ENCODE peak calls at places on chromosomes 13 and 19, in nine cellular contexts. J is activated T-cell treated with anti-CD3 and anti-CD28 coated beads for 1 hour; C is T-helper 9 cell; G is head of caudate nucleus; Z is activated CD8-positive, alpha-beta memory T cell treated with anti-CD3 and anti-CD28 coated beads, Interleukin-2, amount 10 ng/mL, durations not matched to agents 7 days and 5 days; W is B cell; N is RWPE1; T is stimulated activated CD4-positive, alpha-beta T cell treated with anti-CD3 and anti-CD28 coated beads, TNF-alpha, amount 100 ng/mL, for 1 hour; A is NCI-H2081. P is an unnamed sample.

GRCh38 chr19:38769635-38770211 is 3.6 kb downstream of the LGALS7 start:
- DNase-seq in T (peak; percentile 85), J (peak; percentile 87), N (peak; percentile 44), G (peak; percentile 6), A (no peak), W (peak; percentile 95), C (peak; percentile 86), Z (peak; percentile 91), P (peak; percentile 88)

GRCh38 chr19:1754651-1755466 is 1.6 kb downstream of the ONECUT3 start:
- DNase-seq in T (no peak), Z (no peak), N (no peak), G (no peak), W (peak; percentile 59), J (no peak), C (no peak), A (no peak), P (no peak)

GRCh38 chr13:45242070-45242469 is 41.2 kb upstream of the KCTD4 start:
- DNase-seq in Z (no peak), G (no peak), W (no peak), J (no peak), C (no peak), T (no peak), N (peak; percentile 39), A (no peak), P (no peak)

GRCh38 chr13:59144700-59145099 is 1019.0 kb downstream of the DIAPH3 start:
- DNase-seq in J (no peak), T (no peak), G (no peak), W (no peak), N (no peak), A (no peak), Z (no peak), C (no peak), P (no peak)

GRCh38 chr13:46715363-46715762 is 81.6 kb downstream of the ESD start:
- DNase-seq in W (no peak), G (no peak), J (no peak), C (no peak), T (no peak), Z (no peak), A (no peak), N (no peak), P (no peak)

GRCh38 chr13:69912576-69913074 is 195.0 kb upstream of the ATXN8OS start:
- DNase-seq in J (no peak), W (no peak), T (no peak), N (no peak), Z (no peak), C (no peak), G (no peak), A (peak; percentile 1), P (peak; percentile 16)

GRCh38 chr13:76663941-76664340 is 222.3 kb downstream of the KCTD12 start:
- DNase-seq in A (no peak), G (peak; percentile 29), N (no peak), C (no peak), T (no peak), W (no peak), J (no peak), Z (no peak), P (no peak)

GRCh38 chr13:43785681-43786471 is 896 bp downstream of the ENOX1 start:
- DNase-seq in A (peak; percentile 88), W (peak; percentile 42), N (peak; percentile 78), G (peak; percentile 95), C (no peak), J (no peak), T (no peak), Z (no peak), P (peak; percentile 81)

GRCh38 chr19:53432088-53432661 is 391 bp downstream of the ZNF761 start:
- DNase-seq in W (no peak), Z (peak; percentile 50), T (no peak), G (peak; percentile 3), C (no peak), J (no peak), A (no peak), N (peak; percentile 3), P (peak; percentile 36)

GRCh38 chr13:71702253-71702652 is 164.8 kb downstream of the DACH1 start:
- DNase-seq in T (no peak), C (no peak), W (no peak), Z (no peak), N (no peak), A (no peak), J (no peak), G (no peak), P (no peak)

GRCh38 chr19:16026131-16026530 is 50.2 kb upstream of the TPM4 start:
- DNase-seq in W (peak; percentile 8), T (no peak), J (no peak), Z (no peak), A (no peak), G (no peak), C (no peak), N (no peak), P (no peak)

GRCh38 chr13:111049791-111050538 is 65.1 kb upstream of the ARHGEF7 start:
- DNase-seq in T (no peak), G (peak; percentile 34), N (peak; percentile 32), C (no peak), A (no peak), J (no peak), W (no peak), Z (no peak), P (no peak)

GRCh38 chr19:35211545-35212230 is 16.9 kb downstream of the FAM187B start:
- DNase-seq in A (no peak), Z (peak; percentile 89), N (no peak), C (peak; percentile 77), J (peak; percentile 59), W (no peak), T (peak; percentile 54), G (no peak), P (no peak)

GRCh38 chr13:109794095-109794494 is 7.7 kb upstream of the IRS2 start:
- DNase-seq in C (no peak), N (no peak), A (no peak), W (no peak), T (no peak), Z (no peak), J (no peak), G (no peak), P (no peak)

GRCh38 chr19:18975011-18975410 is 34.0 kb upstream of the HOMER3 start:
- DNase-seq in A (no peak), C (no peak), J (no peak), N (no peak), T (no peak), G (no peak), Z (no peak), W (no peak), P (no peak)

GRCh38 chr19:41584260-41584810 is 8.4 kb downstream of the CEACAM21 start:
- DNase-seq in N (no peak), A (no peak), J (no peak), C (no peak), T (no peak), W (no peak), G (no peak), Z (peak; percentile 28), P (no peak)

GRCh38 chr19:8445488-8446001 is 770 bp downstream of the HNRNPM start:
- DNase-seq in J (peak; percentile 18), W (peak; percentile 61), Z (peak; percentile 67), G (peak; percentile 49), T (no peak), A (peak; percentile 63), N (peak; percentile 50), C (peak; percentile 37), P (peak; percentile 60)

GRCh38 chr13:51728972-51729371 is 75.0 kb downstream of the DHRS12 start:
- DNase-seq in T (no peak), J (no peak), G (no peak), A (no peak), N (peak; percentile 31), C (no peak), Z (no peak), W (no peak), P (no peak)

GRCh38 chr13:23321534-23322241 is 111.8 kb downstream of the SACS start:
- DNase-seq in Z (peak; percentile 59), W (no peak), N (peak; percentile 79), T (no peak), J (no peak), G (no peak), C (no peak), A (no peak), P (no peak)

GRCh38 chr19:42497492-42498226 is 30.6 kb downstream of the CEACAM1 start:
- DNase-seq in Z (no peak), W (peak; percentile 28), G (no peak), T (no peak), N (no peak), A (no peak), J (no peak), C (no peak), P (no peak)

P was measured in glutamatergic neuron.